ENCODE peak calls at places on chromosome 6, in five cellular contexts. D is endothelial cell, V is HFFc6, U is H7, M is NCI-H524. W is an unnamed sample.

GRCh38 chr6:89693207-89693606 is 54.7 kb upstream of the LYRM2 start:
- DNase-seq in U (no peak), M (no peak), V (no peak), D (no peak), W (no peak)

GRCh38 chr6:111628117-111628866 is 22.6 kb upstream of the TRAF3IP2 start:
- DNase-seq in U (no peak), D (no peak), M (no peak), V (peak; percentile 16), W (no peak)

GRCh38 chr6:133456934-133457333 is 215.8 kb downstream of the EYA4 start:
- DNase-seq in U (peak; percentile 5), V (no peak), D (no peak), M (no peak), W (no peak)

GRCh38 chr6:62775427-62776022 is 435.7 kb upstream of the FKBP1C start:
- DNase-seq in M (peak; percentile 54), D (no peak), V (no peak), U (peak; percentile 2), W (no peak)

GRCh38 chr6:22952076-22952475 is 382.7 kb downstream of the HDGFL1 start:
- DNase-seq in U (no peak), M (no peak), V (no peak), D (no peak), W (no peak)

GRCh38 chr6:25042599-25042936 is 106.8 kb upstream of the RIPOR2 start:
- DNase-seq in M (no peak), D (no peak), V (no peak), U (no peak), W (no peak)

GRCh38 chr6:29071831-29072723 is 15.0 kb downstream of the OR2B3 start:
- DNase-seq in M (peak; percentile 44), V (peak; percentile 0), D (peak; percentile 52), U (peak; percentile 61), W (no peak)

GRCh38 chr6:169959129-169960002 is 207.9 kb downstream of the ERMARD start:
- DNase-seq in M (peak; percentile 88), D (no peak), V (no peak), U (peak; percentile 62), W (peak; percentile 39)

GRCh38 chr6:164258421-164258820 is 843.9 kb downstream of the QKI start:
- DNase-seq in M (no peak), V (no peak), U (no peak), D (no peak), W (no peak)

GRCh38 chr6:64085126-64085525 is 449.5 kb downstream of the PHF3 start:
- DNase-seq in M (no peak), U (no peak), D (no peak), V (no peak), W (no peak)

GRCh38 chr6:110708295-110708965 is 106.8 kb downstream of the CDK19 start:
- DNase-seq in M (no peak), V (peak; percentile 27), D (no peak), U (peak; percentile 31), W (no peak)

GRCh38 chr6:30556714-30556963 is 350 bp upstream of the GNL1 start:
- DNase-seq in M (no peak), U (no peak), D (peak; percentile 72), V (no peak), W (no peak)

GRCh38 chr6:11767458-11767857 is 11.1 kb downstream of the ADTRP start:
- DNase-seq in M (no peak), V (no peak), U (no peak), D (no peak), W (no peak)

W was measured in NCI-H2171.